ENCODE peak calls at places on chromosomes 16 and 17, in six cellular contexts. W, X, E, Y, K and F are unnamed samples.

GRCh38 chr17:38459556-38459955 is 31.3 kb downstream of the ARHGAP23 start:
- DNase-seq in K (no peak), Y (no peak), W (no peak), E (no peak), X (no peak), F (no peak)

GRCh38 chr16:11057696-11058345 is 113.5 kb downstream of the CLEC16A start:
- DNase-seq in Y (no peak), W (no peak), E (no peak), K (no peak), X (no peak), F (no peak)

GRCh38 chr16:81198635-81199034 is 39.9 kb upstream of the BCO1 start:
- DNase-seq in Y (no peak), W (peak), K (no peak), E (no peak), X (no peak), F (no peak)

GRCh38 chr16:8108991-8109509 is 481.3 kb downstream of the TMEM114 start:
- DNase-seq in W (no peak), K (no peak), Y (no peak), E (no peak), X (no peak), F (no peak)

GRCh38 chr17:2697611-2698162 is 13.9 kb downstream of the CLUH start:
- DNase-seq in W (no peak), Y (no peak), K (no peak), E (no peak), X (no peak), F (no peak)

GRCh38 chr17:3998436-3998835 is 34.2 kb upstream of the ATP2A3 start:
- DNase-seq in K (no peak), W (no peak), X (no peak), E (no peak), Y (no peak), F (no peak)

GRCh38 chr17:47188266-47188665 is 829 bp downstream of the CDC27 start:
- DNase-seq in E (no peak), Y (peak), X (no peak), K (no peak), W (peak), F (no peak)

GRCh38 chr17:46818319-46818928 is at the start of gene WNT3:
- DNase-seq in K (peak), E (peak), X (no peak), Y (peak), W (no peak), F (peak)

GRCh38 chr16:72362972-72363371 is 191.0 kb upstream of the PMFBP1 start:
- DNase-seq in W (peak), K (no peak), E (no peak), Y (no peak), X (no peak), F (no peak)

GRCh38 chr17:48600244-48601098 is 4.3 kb downstream of the HOXB6 start:
- DNase-seq in X (no peak), K (no peak), W (no peak), Y (no peak), E (no peak), F (no peak)

GRCh38 chr17:39090832-39091622 is 60.4 kb downstream of the PLXDC1 start:
- DNase-seq in Y (no peak), K (no peak), W (no peak), X (no peak), E (no peak), F (no peak)

GRCh38 chr16:86492267-86492960 is 17.9 kb upstream of the FOXF1 start:
- DNase-seq in K (no peak), E (no peak), X (no peak), Y (no peak), W (no peak), F (no peak)